ENCODE peak calls at places on chromosomes 3 and 15, in five cellular contexts. B is fibroblast of villous mesenchyme, H is neural crest cell, Q is HFFc6, U is colonic mucosa. Y is an unnamed sample.

GRCh38 chr3:57890874-57891273 is 117.3 kb upstream of the FLNB start:
- DNase-seq in Q (no peak), B (peak), H (no peak), U (no peak), Y (no peak)

GRCh38 chr15:57403007-57403406 is 26.7 kb downstream of the CGNL1 start:
- DNase-seq in Q (no peak), H (no peak), B (no peak), U (no peak), Y (no peak)

GRCh38 chr3:100245932-100246331 is 14.9 kb upstream of the TBC1D23 start:
- DNase-seq in H (no peak), B (no peak), Q (peak), U (no peak), Y (no peak)

GRCh38 chr3:124318014-124318413 is 326.1 kb upstream of the ROPN1 start:
- DNase-seq in U (no peak), Q (no peak), B (no peak), H (no peak), Y (no peak)

GRCh38 chr3:5226783-5227182 is 39.3 kb downstream of the EDEM1 start:
- DNase-seq in H (no peak), U (no peak), Q (peak), B (peak), Y (peak)

GRCh38 chr15:58066042-58066867 is 744 bp upstream of the ALDH1A2 start:
- DNase-seq in B (peak), U (peak), Q (peak), H (peak), Y (peak)

GRCh38 chr3:49295489-49296058 is 18.5 kb upstream of the C3orf62 start:
- DNase-seq in Q (peak), U (no peak), B (peak), H (peak), Y (peak)

GRCh38 chr15:77582763-77583162 is 49.9 kb downstream of the LINGO1 start:
- DNase-seq in B (no peak), Q (no peak), U (no peak), H (no peak), Y (no peak)

GRCh38 chr3:71581981-71582611 is 1.4 kb downstream of the FOXP1 start:
- DNase-seq in B (peak), H (peak), U (peak), Q (no peak), Y (peak)

GRCh38 chr3:55267206-55267930 is 219.7 kb downstream of the WNT5A start:
- DNase-seq in U (no peak), H (no peak), B (peak), Q (peak), Y (no peak)

GRCh38 chr3:107599755-107600122 is 77.0 kb downstream of the BBX start:
- DNase-seq in H (no peak), B (no peak), Q (no peak), U (no peak), Y (no peak)

GRCh38 chr3:135964160-135964955 is 1.2 kb upstream of the PPP2R3A start:
- DNase-seq in H (no peak), U (no peak), B (no peak), Q (no peak), Y (no peak)

GRCh38 chr3:69194431-69195183 is 72.2 kb upstream of the LMOD3 start:
- DNase-seq in Q (no peak), B (no peak), U (no peak), H (no peak), Y (no peak)

GRCh38 chr3:161222662-161223061 is 1.6 kb downstream of the NMD3 start:
- DNase-seq in B (peak), U (no peak), H (no peak), Q (no peak), Y (no peak)

GRCh38 chr15:87347806-87348515 is 908.6 kb downstream of the NTRK3 start:
- DNase-seq in B (peak), H (no peak), U (no peak), Q (no peak), Y (no peak)

GRCh38 chr3:124861041-124861440 is 26.1 kb downstream of the ITGB5 start:
- DNase-seq in U (no peak), B (peak), H (no peak), Q (no peak), Y (no peak)

GRCh38 chr15:83813697-83814096 is 159.8 kb downstream of the ADAMTSL3 start:
- DNase-seq in Q (no peak), U (no peak), B (no peak), H (no peak), Y (no peak)

GRCh38 chr15:64825081-64825430 is 391 bp downstream of the PIF1 start:
- DNase-seq in Q (no peak), B (no peak), H (no peak), U (no peak), Y (no peak)

GRCh38 chr3:165839296-165840076 is 2.3 kb upstream of the BCHE start:
- DNase-seq in U (no peak), Q (no peak), H (no peak), B (no peak), Y (no peak)

GRCh38 chr3:104066658-104067057 is 1300.1 kb upstream of the ALCAM start:
- DNase-seq in H (no peak), B (peak), U (no peak), Q (no peak), Y (no peak)

GRCh38 chr3:141164844-141165243 is 66.8 kb upstream of the PXYLP1 start:
- DNase-seq in U (no peak), Q (no peak), B (no peak), H (no peak), Y (no peak)

GRCh38 chr3:159839561-159840379 is 148.9 kb upstream of the IL12A start:
- DNase-seq in U (no peak), H (peak), B (no peak), Q (no peak), Y (peak)

GRCh38 chr3:56125358-56126005 is 342.8 kb downstream of the ERC2 start:
- DNase-seq in H (no peak), B (peak), U (no peak), Q (peak), Y (no peak)

GRCh38 chr3:21330293-21330692 is 420.7 kb downstream of the ZNF385D start:
- DNase-seq in U (no peak), H (no peak), Q (no peak), B (no peak), Y (peak)

GRCh38 chr15:97993310-97993738 is 32.8 kb downstream of the ARRDC4 start:
- DNase-seq in H (no peak), B (no peak), U (no peak), Q (peak), Y (no peak)

GRCh38 chr3:188090626-188091309 is 63.2 kb upstream of the LPP start:
- DNase-seq in Q (no peak), H (no peak), B (no peak), U (no peak), Y (no peak)

GRCh38 chr3:183584246-183584913 is 28.9 kb upstream of the KLHL6 start:
- DNase-seq in H (no peak), U (peak), B (peak), Q (peak), Y (no peak)

GRCh38 chr3:159126261-159127020 is 324.6 kb downstream of the MFSD1 start:
- DNase-seq in B (peak), U (no peak), H (no peak), Q (no peak), Y (no peak)

GRCh38 chr15:51100785-51101489 is 6.2 kb upstream of the TNFAIP8L3 start:
- DNase-seq in U (no peak), H (no peak), B (no peak), Q (no peak), Y (no peak)

GRCh38 chr15:50890751-50891150 is 17.7 kb upstream of the AP4E1 start:
- DNase-seq in Q (no peak), B (no peak), H (no peak), U (no peak), Y (no peak)

GRCh38 chr3:151923901-151924300 is 50.5 kb downstream of the SUCNR1 start:
- DNase-seq in U (no peak), B (peak), Q (peak), H (no peak), Y (no peak)

GRCh38 chr3:165753560-165753959 is 83.7 kb downstream of the BCHE start:
- DNase-seq in B (no peak), Q (no peak), H (no peak), U (no peak), Y (no peak)

GRCh38 chr3:159879598-159879997 is 109.0 kb upstream of the IL12A start:
- DNase-seq in U (no peak), Q (no peak), B (no peak), H (no peak), Y (no peak)

GRCh38 chr15:43776718-43777292 is at the start of gene ELL3:
- DNase-seq in B (peak), H (peak), U (peak), Q (peak), Y (peak)

GRCh38 chr3:68973635-68974034 is 39.8 kb downstream of the EOGT start:
- DNase-seq in U (no peak), H (no peak), Q (no peak), B (no peak), Y (no peak)

GRCh38 chr3:3192481-3192764 is 12.9 kb upstream of the CRBN start:
- DNase-seq in H (no peak), U (no peak), Q (no peak), B (no peak), Y (no peak)

GRCh38 chr3:51391075-51391565 is at the start of gene RBM15B:
- DNase-seq in U (peak), Q (peak), B (peak), H (peak), Y (peak)
- TF ChIP-seq CTCF in U (peak), Q (peak), B (peak), H (peak), Y (peak)

GRCh38 chr3:146557745-146558144 is 13.3 kb upstream of the PLSCR1 start:
- DNase-seq in Q (no peak), H (no peak), B (no peak), U (no peak), Y (no peak)

GRCh38 chr3:146558811-146559210 is 14.4 kb upstream of the PLSCR1 start:
- DNase-seq in H (no peak), U (no peak), Q (no peak), B (no peak), Y (no peak)

GRCh38 chr3:146559388-146559787 is 15.0 kb upstream of the PLSCR1 start:
- DNase-seq in Q (no peak), H (no peak), B (no peak), U (no peak), Y (no peak)

GRCh38 chr3:146554168-146554760 is 9.9 kb upstream of the PLSCR1 start:
- DNase-seq in Q (no peak), B (peak), U (no peak), H (no peak), Y (no peak)

DNA sequence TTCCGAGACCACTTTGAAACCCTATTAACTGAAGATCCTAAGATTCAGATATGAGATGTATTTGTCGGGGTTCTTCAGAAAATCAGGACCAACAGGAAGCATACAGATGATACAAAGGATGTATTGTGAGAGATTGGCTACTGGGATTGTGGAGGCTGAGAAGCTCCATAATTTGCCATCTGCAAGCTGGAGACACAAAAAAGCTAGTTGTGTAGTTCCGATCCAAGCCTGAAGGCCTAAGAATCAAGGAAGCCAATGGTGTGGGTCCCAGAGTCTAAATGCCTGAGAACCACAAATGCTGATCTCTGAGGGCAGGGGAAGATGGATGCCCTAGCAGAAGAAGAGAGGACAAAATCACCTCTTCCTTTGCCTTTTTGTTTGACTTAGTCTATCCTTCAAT is 10.9 kb upstream of the PLSCR1 start:
- DNase-seq in U (no peak), Q (no peak), H (no peak), B (no peak), Y (no peak)
- TF ChIP-seq CTCF in U (no peak), Q (no peak), H (no peak), B (no peak), Y (no peak)

GRCh38 chr3:173275740-173276139 is 121.8 kb upstream of the NLGN1 start:
- DNase-seq in U (no peak), B (no peak), Q (no peak), H (no peak), Y (peak)
- TF ChIP-seq CTCF in U (no peak), B (no peak), Q (no peak), H (no peak), Y (no peak)

GRCh38 chr15:46703871-46704637 is 1013.3 kb upstream of the SEMA6D start:
- DNase-seq in B (no peak), U (no peak), Q (no peak), H (no peak), Y (peak)
- TF ChIP-seq CTCF in B (no peak), U (no peak), Q (no peak), H (no peak), Y (no peak)

GRCh38 chr3:194296832-194297666 is 54.1 kb downstream of the CPN2 start:
- DNase-seq in U (no peak), H (peak), B (no peak), Q (no peak), Y (no peak)
- TF ChIP-seq CTCF in U (no peak), H (peak), B (no peak), Q (no peak), Y (no peak)